ENCODE peak calls at places on chromosomes 7 and 10, in six cellular contexts. O is upper lobe of left lung, B is BJ, M is hepatocyte, H is Panc1, D is bronchial epithelial cell. Q is an unnamed sample. For H3K36me3, the result is how much of the 10 kb centered on the place peaks cover.

GRCh38 chr10:77604941-77605351 is 32.7 kb downstream of the KCNMA1 start:
- DNase-seq in O (peak), B (no peak), M (no peak), H (no peak), D (no peak), Q (no peak)

GRCh38 chr10:119079572-119080520 is 771 bp downstream of the EIF3A start:
- DNase-seq in O (peak), B (no peak), M (peak), H (no peak), D (peak), Q (peak)

GRCh38 chr7:55144955-55145342 is 126.1 kb downstream of the EGFR start:
- DNase-seq in O (no peak), B (no peak), M (no peak), H (no peak), D (no peak), Q (no peak)

GRCh38 chr10:43170491-43170890 is 32.2 kb downstream of the CSGALNACT2 start:
- DNase-seq in O (no peak), B (no peak), M (peak), H (no peak), D (no peak), Q (peak)

GRCh38 chr10:123666318-123667291 is at the start of gene GPR26:
- DNase-seq in O (no peak), B (no peak), M (peak), H (no peak), D (no peak), Q (no peak)

GRCh38 chr7:157751951-157752673 is 415.3 kb downstream of the DNAJB6 start:
- DNase-seq in O (no peak), B (no peak), M (no peak), H (no peak), D (no peak), Q (no peak)

GRCh38 chr10:111872591-111872990 is 311.0 kb downstream of the GPAM start:
- DNase-seq in O (no peak), B (no peak), M (no peak), H (no peak), D (peak), Q (no peak)

GRCh38 chr7:88915615-88916014 is 120.1 kb upstream of the TEX47 start:
- DNase-seq in O (no peak), B (no peak), M (no peak), H (no peak), D (no peak), Q (no peak)

GRCh38 chr7:152615052-152615741 is 60.7 kb downstream of the XRCC2 start:
- DNase-seq in O (peak), B (no peak), M (peak), H (no peak), D (no peak), Q (no peak)

GRCh38 chr10:130111848-130112180 is 1.2 kb upstream of the C10orf143 start:
- DNase-seq in O (no peak), B (no peak), M (no peak), H (no peak), D (no peak), Q (no peak)

GRCh38 chr7:43727003-43727402 is 2.3 kb downstream of the COA1 start:
- DNase-seq in O (no peak), B (no peak), M (no peak), H (no peak), D (no peak), Q (no peak)

GRCh38 chr7:82548141-82548688 is 104.6 kb upstream of the CACNA2D1 start:
- DNase-seq in O (no peak), B (no peak), M (no peak), H (no peak), D (no peak), Q (no peak)

GRCh38 chr10:62224606-62225005 is 44.0 kb downstream of the RTKN2 start:
- DNase-seq in O (no peak), B (no peak), M (peak), H (no peak), D (peak), Q (no peak)

GRCh38 chr7:106732045-106732444 is 71.1 kb upstream of the CCDC71L start:
- DNase-seq in O (no peak), B (no peak), M (no peak), H (no peak), D (no peak), Q (no peak)

GRCh38 chr10:103967433-103968142 is 648 bp downstream of the SLK start:
- DNase-seq in O (peak), B (no peak), M (peak), H (no peak), D (no peak), Q (peak)

GRCh38 chr10:96306516-96306915 is 2.3 kb downstream of the DNTT start:
- DNase-seq in O (peak), B (no peak), M (no peak), H (no peak), D (no peak), Q (no peak)

GRCh38 chr10:133087679-133088523 is at the start of gene ADGRA1:
- DNase-seq in O (no peak), B (no peak), M (peak), H (no peak), D (no peak), Q (no peak)

GRCh38 chr10:89975716-89976243 is 274.4 kb downstream of the KIF20B start:
- DNase-seq in O (no peak), B (no peak), M (no peak), H (no peak), D (no peak), Q (no peak)

GRCh38 chr7:148835854-148836253 is 48.2 kb downstream of the EZH2 start:
- DNase-seq in O (no peak), B (no peak), M (no peak), H (no peak), D (no peak), Q (no peak)

GRCh38 chr10:49595003-49595712 is 15.0 kb upstream of the SLC18A3 start:
- DNase-seq in O (peak), B (no peak), M (no peak), H (no peak), D (no peak), Q (no peak)

GRCh38 chr10:48453451-48454301 is 147.2 kb downstream of the MAPK8 start:
- DNase-seq in O (no peak), B (no peak), M (no peak), H (no peak), D (no peak), Q (no peak)

GRCh38 chr10:78714225-78714624 is 354.5 kb upstream of the ZMIZ1 start:
- DNase-seq in O (no peak), B (no peak), M (no peak), H (no peak), D (no peak), Q (no peak)

GRCh38 chr7:25095516-25096345 is 29.3 kb downstream of the CYCS start:
- DNase-seq in O (no peak), B (no peak), M (no peak), H (no peak), D (no peak), Q (no peak)

GRCh38 chr10:57294698-57295097 is 933.6 kb upstream of the ZWINT start:
- DNase-seq in O (no peak), B (no peak), M (no peak), H (no peak), D (no peak), Q (no peak)

GRCh38 chr7:120973849-120974248 is 14.7 kb upstream of the CPED1 start:
- DNase-seq in O (no peak), B (no peak), M (no peak), H (no peak), D (no peak), Q (no peak)

GRCh38 chr7:30800785-30801252 is 29.6 kb downstream of the MINDY4 start:
- DNase-seq in O (peak), B (no peak), M (peak), H (peak), D (peak), Q (peak)

GRCh38 chr7:121069346-121070100 is 81.0 kb downstream of the CPED1 start:
- DNase-seq in O (no peak), B (peak), M (no peak), H (no peak), D (no peak), Q (peak)

GRCh38 chr10:1036341-1036791 is 10.7 kb upstream of the IDI2 start:
- DNase-seq in O (no peak), B (no peak), M (peak), H (no peak), D (peak), Q (peak)

GRCh38 chr7:127976056-127976455 is 55.2 kb downstream of the LRRC4 start:
- DNase-seq in O (peak), B (no peak), M (peak), H (no peak), D (peak), Q (peak)
- H3K36me3 ChIP-seq in O (under half), B (under half), M (under half), H (under half), D (under half), Q (under half)

DNA sequence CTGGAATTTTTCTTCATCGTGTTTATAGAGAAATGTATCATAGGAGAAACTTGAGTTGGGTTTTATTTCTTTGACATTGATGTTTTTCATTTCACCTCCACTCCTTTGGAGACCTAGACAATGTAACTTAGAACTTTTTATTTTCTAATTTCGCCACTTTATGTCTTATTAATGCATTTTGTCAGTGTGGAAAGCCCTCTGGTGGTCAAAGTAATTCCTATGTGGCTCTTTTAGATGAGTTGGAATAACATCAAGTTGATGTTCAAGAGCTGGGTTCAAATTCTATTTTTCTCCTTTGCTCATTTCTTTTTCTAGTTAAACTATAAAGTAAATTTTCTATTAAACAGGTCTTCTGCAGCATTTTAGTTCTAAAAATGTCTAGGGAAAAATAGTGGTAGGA is 478.6 kb downstream of the LRMDA start:
- DNase-seq in O (no peak), B (no peak), M (peak), H (no peak), D (peak), Q (peak)
- TF ChIP-seq CTCF in O (no peak), B (peak), M (peak), H (peak), D (peak), Q (peak)

GRCh38 chr7:1973321-1974251 is 259.2 kb downstream of the MAD1L1 start:
- DNase-seq in O (no peak), B (no peak), M (no peak), H (no peak), D (no peak), Q (no peak)

GRCh38 chr7:1974714-1975113 is 258.0 kb downstream of the MAD1L1 start:
- DNase-seq in O (no peak), B (no peak), M (no peak), H (no peak), D (no peak), Q (no peak)

GRCh38 chr7:1975581-1975980 is 257.2 kb downstream of the MAD1L1 start:
- DNase-seq in O (no peak), B (no peak), M (no peak), H (no peak), D (no peak), Q (no peak)

GRCh38 chr7:1975179-1975578 is 257.6 kb downstream of the MAD1L1 start:
- DNase-seq in O (no peak), B (no peak), M (no peak), H (no peak), D (no peak), Q (no peak)

DNA sequence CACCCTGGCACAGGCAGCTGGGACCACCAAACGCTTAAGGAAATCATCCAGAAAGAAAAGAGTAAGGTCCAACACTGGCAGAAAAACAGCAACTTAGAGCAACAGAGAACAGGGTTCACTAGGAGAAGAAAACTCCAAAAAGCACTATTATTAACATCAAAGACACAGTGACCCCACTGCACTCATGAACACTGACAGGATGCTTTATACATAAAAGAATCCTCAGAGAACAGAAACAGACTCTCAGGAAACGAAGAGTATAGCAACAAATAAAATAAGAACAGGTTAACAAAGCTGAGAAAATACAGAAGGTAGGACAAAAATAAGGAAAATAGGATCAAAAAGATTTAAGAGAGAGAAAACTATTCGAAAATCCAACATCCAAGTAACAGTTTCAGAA is 258.5 kb downstream of the MAD1L1 start:
- DNase-seq in O (no peak), B (no peak), M (no peak), H (no peak), D (no peak), Q (no peak)
- H3K36me3 ChIP-seq in O (under half), B (under half), M (under half), H (under half), D (under half), Q (under half)

GRCh38 chr10:35794703-35795102 is 152.6 kb upstream of the FZD8 start:
- DNase-seq in O (no peak), B (no peak), M (no peak), H (no peak), D (no peak), Q (no peak)
- TF ChIP-seq CTCF in O (no peak), B (no peak), M (no peak), H (no peak), D (no peak), Q (no peak)

GRCh38 chr7:75058406-75058805 is 15.2 kb downstream of the RCC1L start:
- DNase-seq in O (no peak), B (no peak), M (no peak), H (no peak), D (no peak), Q (no peak)
- H3K36me3 ChIP-seq in O (half or more), B (under half), M (under half), H (under half), D (under half), Q (under half)

GRCh38 chr7:154690411-154690810 is 312.5 kb downstream of the PAXIP1 start:
- DNase-seq in O (no peak), B (no peak), M (no peak), H (no peak), D (no peak), Q (no peak)

GRCh38 chr7:154695836-154696235 is 307.1 kb downstream of the PAXIP1 start:
- DNase-seq in O (no peak), B (no peak), M (no peak), H (no peak), D (no peak), Q (no peak)

GRCh38 chr7:154688952-154689351 is 314.0 kb downstream of the PAXIP1 start:
- DNase-seq in O (no peak), B (no peak), M (no peak), H (no peak), D (no peak), Q (no peak)

GRCh38 chr7:154696556-154696955 is 306.4 kb downstream of the PAXIP1 start:
- DNase-seq in O (no peak), B (no peak), M (no peak), H (no peak), D (no peak), Q (peak)

DNA sequence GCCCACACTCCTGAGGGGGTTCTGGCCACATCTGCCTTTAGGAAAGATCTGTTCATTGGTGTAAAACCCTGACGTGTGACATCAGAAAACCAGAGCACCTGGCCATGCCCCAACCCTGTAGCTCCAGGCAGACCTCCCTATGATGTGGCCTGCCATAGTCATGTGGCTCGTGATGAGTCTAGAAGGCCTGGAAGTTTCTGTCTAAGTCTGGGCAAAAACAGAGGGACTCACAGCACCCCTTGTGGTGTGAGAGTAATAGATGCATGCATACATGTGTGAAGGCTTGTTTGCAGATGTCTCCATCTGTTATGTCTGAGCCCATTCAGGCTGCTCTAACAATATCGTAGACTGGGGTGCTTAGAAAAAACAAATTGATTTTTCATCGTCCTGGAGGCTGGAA is 309.3 kb downstream of the PAXIP1 start:
- DNase-seq in O (no peak), B (no peak), M (no peak), H (no peak), D (no peak), Q (no peak)
- TF ChIP-seq CTCF in O (no peak), B (no peak), M (no peak), H (no peak), D (no peak), Q (no peak)

GRCh38 chr7:155681663-155682062 is 37.2 kb downstream of the RBM33 start:
- DNase-seq in O (no peak), B (no peak), M (no peak), H (no peak), D (no peak), Q (no peak)
- H3K36me3 ChIP-seq in O (half or more), B (under half), M (under half), H (under half), D (under half), Q (under half)

Q was measured in fibroblast of lung.